ENCODE peak calls at places on chromosomes 3 and 15, in eight cellular contexts. L is GM23338, F is A549, T is K562, A is IMR-90, P is mesenchymal stem cell, G is PC-9, B is GM23248. I is an unnamed sample.

GRCh38 chr3:36489106-36489505 is 108.8 kb downstream of the STAC start:
- DNase-seq in P (no peak), F (no peak), A (no peak), B (no peak), T (no peak), G (no peak), L (no peak), I (no peak)

GRCh38 chr3:112598731-112599130 is 36.9 kb downstream of the SLC35A5 start:
- DNase-seq in T (no peak), A (no peak), F (no peak), P (no peak), B (no peak), L (no peak), G (no peak), I (no peak)

GRCh38 chr15:57026016-57026602 is 107.7 kb downstream of the TCF12 start:
- DNase-seq in A (peak; percentile 57), F (no peak), P (peak; percentile 71), L (no peak), T (no peak), G (no peak), B (no peak), I (no peak)

GRCh38 chr3:9776896-9777694 is 7.3 kb upstream of the CAMK1 start:
- DNase-seq in A (no peak), P (no peak), L (no peak), F (no peak), T (no peak), G (no peak), B (no peak), I (no peak)

GRCh38 chr3:46974421-46975227 is 1.9 kb downstream of the CCDC12 start:
- DNase-seq in G (no peak), B (no peak), L (no peak), T (no peak), A (no peak), F (no peak), P (no peak), I (peak; percentile 69)

GRCh38 chr15:77739591-77740378 is 107.1 kb upstream of the LINGO1 start:
- DNase-seq in P (no peak), B (no peak), F (no peak), A (no peak), G (no peak), T (no peak), L (peak; percentile 89), I (no peak)

GRCh38 chr3:144363856-144364255 is 392.2 kb downstream of the DIPK2A start:
- DNase-seq in L (no peak), B (peak; percentile 4), T (no peak), G (no peak), P (no peak), F (no peak), A (no peak), I (no peak)

GRCh38 chr3:178202199-178202598 is 334.0 kb upstream of the KCNMB2 start:
- DNase-seq in G (no peak), T (no peak), L (no peak), P (no peak), F (no peak), A (no peak), B (no peak), I (no peak)

GRCh38 chr3:72517804-72518442 is 330.3 kb downstream of the SHQ1 start:
- DNase-seq in A (peak; percentile 8), P (no peak), F (no peak), B (no peak), T (no peak), L (no peak), G (no peak), I (no peak)

GRCh38 chr3:83934208-83935150 is 1024.3 kb upstream of the CADM2 start:
- DNase-seq in B (no peak), L (peak; percentile 4), G (peak; percentile 56), A (no peak), P (no peak), F (peak; percentile 62), T (no peak), I (no peak)

GRCh38 chr15:98903377-98904018 is 104.1 kb downstream of the PGPEP1L start:
- DNase-seq in L (no peak), T (no peak), G (no peak), B (peak; percentile 71), P (peak; percentile 91), F (peak; percentile 80), A (peak; percentile 73), I (no peak)

GRCh38 chr3:195105389-195105788 is 165.6 kb downstream of the XXYLT1 start:
- DNase-seq in B (no peak), G (no peak), T (no peak), F (peak; percentile 44), A (peak; percentile 22), P (peak; percentile 34), L (no peak), I (no peak)

GRCh38 chr3:54817628-54818027 is 110.2 kb downstream of the LRTM1 start:
- DNase-seq in A (peak; percentile 59), B (peak; percentile 9), G (no peak), L (no peak), F (no peak), P (peak; percentile 24), T (no peak), I (no peak)

GRCh38 chr3:30908466-30909037 is 14.1 kb upstream of the GADL1 start:
- DNase-seq in L (peak; percentile 49), T (no peak), B (no peak), G (no peak), P (no peak), F (no peak), A (no peak), I (no peak)

GRCh38 chr3:56468184-56469106 is at the start of gene ERC2:
- DNase-seq in P (peak; percentile 29), T (peak; percentile 7), G (no peak), A (no peak), F (peak; percentile 3), B (peak; percentile 47), L (peak; percentile 96), I (no peak)

GRCh38 chr3:122864498-122864897 is 69.6 kb downstream of the SLC49A4 start:
- DNase-seq in L (no peak), F (no peak), T (no peak), B (no peak), G (no peak), A (no peak), P (no peak), I (no peak)

GRCh38 chr3:169668081-169668956 is 4.8 kb upstream of the MECOM start:
- DNase-seq in B (peak; percentile 42), P (peak; percentile 35), A (peak; percentile 18), G (peak; percentile 60), L (peak; percentile 68), T (no peak), F (peak; percentile 18), I (no peak)

GRCh38 chr15:22930782-22931484 is 49.2 kb downstream of the CYFIP1 start:
- DNase-seq in P (no peak), F (no peak), A (peak; percentile 27), T (no peak), B (peak; percentile 43), G (no peak), L (no peak), I (peak; percentile 32)

DNA sequence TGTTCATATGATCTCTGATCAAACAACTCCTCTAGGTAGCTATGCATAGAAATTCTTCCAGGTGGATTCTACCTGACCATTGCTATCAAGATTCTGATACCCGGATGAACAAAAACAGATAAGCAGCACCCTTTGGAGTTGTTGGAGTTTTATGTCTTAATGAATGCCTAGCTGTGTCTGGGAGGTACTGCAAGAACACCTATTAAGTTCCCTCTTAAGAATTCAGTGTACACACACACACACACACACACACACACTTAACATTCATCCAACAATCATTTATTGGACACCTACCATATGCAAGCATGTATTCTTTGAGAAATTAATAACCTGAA is 58.1 kb upstream of the FNDC3B start:
- DNase-seq in B (no peak), A (no peak), L (no peak), G (no peak), F (no peak), P (no peak), T (no peak), I (no peak)
- H3K4me2 ChIP-seq in B (no peak overlapping the region), A (no peak overlapping the region), L (no peak overlapping the region), G (no peak overlapping the region), F (no peak overlapping the region), P (no peak overlapping the region), T (no peak overlapping the region), I (no peak overlapping the region)

GRCh38 chr15:49436786-49437185 is 13.7 kb downstream of the FGF7 start:
- DNase-seq in P (no peak), A (peak; percentile 48), F (no peak), T (no peak), G (no peak), L (no peak), B (no peak), I (no peak)
- H3K4me2 ChIP-seq in P (no peak overlapping the region), A (peak overlapping the region; percentile 98), F (no peak overlapping the region), T (no peak overlapping the region), G (no peak overlapping the region), L (no peak overlapping the region), B (peak overlapping the region; percentile 100), I (no peak overlapping the region)

DNA sequence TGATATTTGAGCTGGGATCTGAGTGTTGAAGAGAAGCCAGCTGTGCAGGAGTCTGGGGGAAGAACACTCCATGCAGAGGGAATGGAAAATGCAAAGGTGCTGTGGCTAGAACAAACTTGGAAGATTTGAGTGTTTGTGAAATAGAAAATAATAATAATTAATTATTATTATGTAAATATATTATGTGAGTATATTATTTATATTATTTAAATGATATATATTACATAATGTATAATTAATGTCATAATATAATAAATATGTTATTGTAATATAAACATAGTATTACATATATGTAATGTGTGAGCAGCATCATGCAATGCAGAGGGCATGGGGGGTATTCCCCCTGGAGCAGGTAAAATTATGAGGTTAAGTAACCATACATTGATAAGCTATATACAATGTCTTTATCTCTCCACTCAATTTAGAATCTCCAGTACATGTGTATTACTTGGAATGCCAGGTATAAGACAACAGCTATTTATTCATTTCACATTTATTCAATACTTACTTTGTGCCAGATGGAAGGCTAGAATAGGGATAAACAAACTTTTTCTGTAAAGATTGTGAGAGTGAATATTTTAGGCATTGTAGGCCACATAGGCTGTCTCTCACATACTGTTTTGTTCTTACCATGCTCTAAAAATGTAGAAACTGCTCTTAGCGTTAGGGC is 218.6 kb downstream of the MTHFS start:
- DNase-seq in F (no peak), P (no peak), A (no peak), T (no peak), L (no peak), B (no peak), G (no peak), I (no peak)
- H3K4me2 ChIP-seq in F (no peak overlapping the region), P (no peak overlapping the region), A (no peak overlapping the region), T (no peak overlapping the region), L (no peak overlapping the region), B (no peak overlapping the region), G (no peak overlapping the region), I (no peak overlapping the region)

GRCh38 chr3:127697531-127698240 is 24.9 kb downstream of the ABTB1 start:
- DNase-seq in A (peak; percentile 90), G (peak; percentile 44), T (peak; percentile 68), B (peak; percentile 87), L (peak; percentile 81), P (peak; percentile 84), F (peak; percentile 71), I (peak; percentile 76)

GRCh38 chr3:127699946-127700300 is 27.2 kb downstream of the ABTB1 start:
- DNase-seq in L (no peak), B (no peak), F (no peak), T (no peak), P (no peak), A (no peak), G (no peak), I (no peak)

GRCh38 chr3:127699098-127699945 is 26.6 kb downstream of the ABTB1 start:
- DNase-seq in G (no peak), L (no peak), A (peak; percentile 75), F (no peak), B (peak; percentile 49), P (no peak), T (no peak), I (no peak)

GRCh38 chr3:127700406-127700805 is 27.7 kb downstream of the ABTB1 start:
- DNase-seq in P (no peak), A (no peak), B (no peak), L (no peak), G (no peak), F (no peak), T (no peak), I (no peak)

GRCh38 chr3:127698264-127699097 is 25.7 kb downstream of the ABTB1 start:
- DNase-seq in F (no peak), T (no peak), A (no peak), L (no peak), P (no peak), G (no peak), B (no peak), I (no peak)
- H3K4me2 ChIP-seq in F (no peak overlapping the region), T (no peak overlapping the region), A (no peak overlapping the region), L (no peak overlapping the region), P (no peak overlapping the region), G (no peak overlapping the region), B (peak overlapping the region; percentile 51), I (no peak overlapping the region)